ENCODE peak calls at places on chromosomes 5 and 9, in six cellular contexts. I is lower lobe of right lung, W is AG09309, F is IMR-90, Y is A549, Z is A673. D is an unnamed sample.

GRCh38 chr5:13994606-13995336 is 50.3 kb upstream of the DNAH5 start:
- DNase-seq in I (no peak), W (no peak), F (peak; percentile 94), Y (no peak), Z (no peak), D (peak; percentile 37)

GRCh38 chr5:157602505-157602904 is 26.9 kb upstream of the ADAM19 start:
- DNase-seq in I (no peak), W (no peak), F (peak; percentile 65), Y (no peak), Z (no peak), D (peak; percentile 61)

GRCh38 chr5:65482280-65482726 is 583 bp upstream of the ADAMTS6 start:
- DNase-seq in I (no peak), W (no peak), F (peak; percentile 58), Y (no peak), Z (peak; percentile 21), D (peak; percentile 65)

GRCh38 chr5:151047814-151048425 is 27.5 kb downstream of the GPX3 start:
- DNase-seq in I (no peak), W (no peak), F (no peak), Y (peak; percentile 28), Z (peak; percentile 37), D (peak; percentile 29)

GRCh38 chr9:95753762-95754465 is 121.6 kb upstream of the ERCC6L2 start:
- DNase-seq in I (no peak), W (no peak), F (no peak), Y (no peak), Z (peak; percentile 86), D (no peak)

GRCh38 chr9:126984969-126985368 is 70.4 kb downstream of the RALGPS1 start:
- DNase-seq in I (no peak), W (no peak), F (no peak), Y (peak; percentile 56), Z (no peak), D (no peak)

GRCh38 chr5:81631124-81631523 is 119.8 kb downstream of the SSBP2 start:
- DNase-seq in I (no peak), W (no peak), F (no peak), Y (no peak), Z (no peak), D (no peak)

GRCh38 chr5:154562244-154562861 is 84.3 kb upstream of the HAND1 start:
- DNase-seq in I (no peak), W (no peak), F (no peak), Y (no peak), Z (no peak), D (no peak)

GRCh38 chr5:139164020-139164419 is 34.1 kb downstream of the SIL1 start:
- DNase-seq in I (no peak), W (no peak), F (no peak), Y (no peak), Z (no peak), D (peak; percentile 50)

GRCh38 chr5:103223031-103223955 is 35.3 kb upstream of the MACIR start:
- DNase-seq in I (no peak), W (no peak), F (no peak), Y (no peak), Z (no peak), D (no peak)

GRCh38 chr5:64207978-64208377 is 42.3 kb downstream of the RNF180 start:
- DNase-seq in I (no peak), W (no peak), F (peak; percentile 3), Y (peak; percentile 14), Z (peak; percentile 30), D (peak; percentile 41)

DNA sequence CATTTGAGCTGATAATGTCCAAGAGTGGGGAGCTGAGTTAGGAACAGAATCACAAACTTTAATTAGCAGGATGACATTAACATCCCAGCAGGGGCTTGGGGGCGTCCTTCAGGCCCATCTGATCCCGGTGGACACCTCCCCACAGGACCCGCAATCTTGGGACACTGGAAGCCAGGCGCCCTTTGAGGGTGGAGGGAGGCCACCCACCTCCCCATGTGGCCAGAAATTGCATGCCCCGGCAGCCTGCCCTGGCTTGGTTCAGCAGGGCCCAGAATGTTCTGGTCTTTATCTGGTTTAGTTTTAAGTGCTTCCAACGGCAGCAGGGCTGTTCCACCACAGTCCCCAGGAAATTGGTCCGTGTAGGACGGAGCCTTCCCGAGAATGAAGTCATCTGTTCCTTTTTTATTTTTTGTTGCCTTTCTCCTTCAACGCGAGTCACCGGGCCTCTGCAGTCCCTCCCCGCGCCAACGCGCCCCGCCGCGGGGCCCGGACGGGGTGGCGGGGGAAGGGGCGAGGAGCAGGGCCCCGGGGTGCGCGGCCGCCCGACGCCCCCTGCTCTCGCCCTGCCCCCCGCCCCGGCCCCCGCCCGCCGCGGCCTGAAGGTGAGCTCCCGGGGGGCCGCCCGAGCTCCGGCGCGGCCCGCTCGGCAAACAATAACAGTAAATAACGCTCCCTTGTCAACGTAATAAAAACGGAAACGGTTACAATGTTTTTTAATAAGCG is 207.9 kb downstream of the C9orf50 start:
- DNase-seq in I (peak; percentile 60), W (peak; percentile 42), F (peak; percentile 78), Y (peak; percentile 73), Z (peak; percentile 69), D (peak; percentile 84)
- H3K4me3 ChIP-seq in I (peak overlapping the region; percentile 68), W (peak overlapping the region; percentile 37), F (peak overlapping the region; percentile 16), Y (peak overlapping the region; percentile 38), Z (peak overlapping the region; percentile 47), D (peak overlapping the region; percentile 19)

DNA sequence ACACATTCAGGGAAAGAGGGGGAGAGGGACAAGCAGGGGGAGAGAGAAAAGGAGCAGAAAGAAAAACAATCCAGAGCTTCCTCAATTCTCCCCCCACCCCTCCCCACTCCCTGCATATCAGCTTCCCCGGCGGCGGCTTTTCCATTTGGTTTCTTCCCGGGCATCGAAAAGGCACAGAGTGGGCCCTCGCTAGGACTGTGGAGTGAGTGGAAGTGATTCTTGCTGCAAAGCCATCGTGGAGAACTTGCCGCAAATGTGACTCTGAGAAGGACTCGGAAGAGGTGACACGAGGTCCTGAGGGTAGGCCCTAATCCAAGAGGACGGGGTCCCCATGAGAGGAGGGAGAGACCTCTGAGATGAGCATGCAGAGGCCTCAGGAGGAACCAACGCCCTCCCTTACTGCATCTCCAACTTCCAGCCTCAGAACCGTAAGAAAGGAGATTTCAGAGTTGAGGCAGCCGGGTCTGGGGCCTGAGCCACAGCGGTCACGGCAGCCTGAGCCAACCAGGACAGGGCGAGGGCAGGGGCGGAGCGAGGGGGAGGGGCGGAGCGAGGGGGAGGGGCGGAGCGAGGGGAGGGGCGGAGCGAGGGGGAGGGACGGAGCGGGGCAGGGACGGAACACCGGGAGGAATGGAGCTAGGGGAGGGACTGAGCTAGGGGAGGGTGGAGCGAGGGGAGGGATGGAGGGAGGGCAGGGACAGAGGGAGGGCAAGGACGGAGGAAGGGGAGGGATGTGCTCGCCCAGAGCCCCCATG is 21.2 kb upstream of the SARDH start:
- DNase-seq in I (no peak), W (no peak), F (no peak), Y (no peak), Z (no peak), D (peak; percentile 60)
- TF ChIP-seq CTCF in I (no peak), W (no peak), F (no peak), Y (no peak), Z (no peak), D (no peak)

DNA sequence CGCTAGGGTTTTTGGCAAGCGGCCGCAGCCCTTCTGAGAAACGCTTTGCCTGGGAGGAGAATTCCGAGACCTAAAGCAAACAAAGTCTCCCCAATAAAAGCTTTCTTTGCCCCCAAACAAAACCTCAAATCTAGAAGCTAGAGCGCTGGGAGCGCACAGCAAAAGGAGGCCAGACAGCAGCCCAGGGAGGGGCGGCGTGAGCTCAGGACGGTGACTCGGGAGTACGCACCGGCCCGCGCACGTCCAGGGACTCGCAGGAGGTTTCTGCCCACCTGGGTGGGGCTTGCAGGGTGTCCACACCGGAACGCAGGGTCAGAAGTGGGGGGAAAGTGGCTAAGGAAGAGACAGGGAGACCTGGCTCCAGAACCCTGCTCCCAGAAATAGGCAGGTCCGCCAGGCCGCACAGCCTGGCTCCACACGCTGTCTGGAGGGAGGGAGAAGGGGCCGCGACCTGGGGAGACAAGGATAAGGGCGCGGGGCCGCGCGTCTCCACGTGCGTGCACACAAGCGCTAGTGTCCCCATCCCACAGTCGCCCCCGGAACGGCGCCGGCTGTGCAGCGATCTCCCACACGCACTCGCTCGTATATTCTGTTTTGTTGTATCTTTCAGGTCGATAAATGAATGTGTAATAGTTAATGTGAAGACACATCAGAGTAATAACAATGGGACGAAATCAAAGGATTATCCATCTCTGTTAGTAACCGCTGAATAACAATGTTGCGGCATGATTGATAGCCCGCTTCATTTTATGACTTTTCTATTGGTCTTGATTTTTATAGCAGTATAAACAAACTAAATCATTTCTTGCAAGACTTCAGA is 2.3 kb upstream of the OTP start:
- DNase-seq in I (no peak), W (no peak), F (no peak), Y (no peak), Z (no peak), D (no peak)
- H3K4me3 ChIP-seq in I (no peak overlapping the region), W (no peak overlapping the region), F (no peak overlapping the region), Y (no peak overlapping the region), Z (no peak overlapping the region), D (no peak overlapping the region)

DNA sequence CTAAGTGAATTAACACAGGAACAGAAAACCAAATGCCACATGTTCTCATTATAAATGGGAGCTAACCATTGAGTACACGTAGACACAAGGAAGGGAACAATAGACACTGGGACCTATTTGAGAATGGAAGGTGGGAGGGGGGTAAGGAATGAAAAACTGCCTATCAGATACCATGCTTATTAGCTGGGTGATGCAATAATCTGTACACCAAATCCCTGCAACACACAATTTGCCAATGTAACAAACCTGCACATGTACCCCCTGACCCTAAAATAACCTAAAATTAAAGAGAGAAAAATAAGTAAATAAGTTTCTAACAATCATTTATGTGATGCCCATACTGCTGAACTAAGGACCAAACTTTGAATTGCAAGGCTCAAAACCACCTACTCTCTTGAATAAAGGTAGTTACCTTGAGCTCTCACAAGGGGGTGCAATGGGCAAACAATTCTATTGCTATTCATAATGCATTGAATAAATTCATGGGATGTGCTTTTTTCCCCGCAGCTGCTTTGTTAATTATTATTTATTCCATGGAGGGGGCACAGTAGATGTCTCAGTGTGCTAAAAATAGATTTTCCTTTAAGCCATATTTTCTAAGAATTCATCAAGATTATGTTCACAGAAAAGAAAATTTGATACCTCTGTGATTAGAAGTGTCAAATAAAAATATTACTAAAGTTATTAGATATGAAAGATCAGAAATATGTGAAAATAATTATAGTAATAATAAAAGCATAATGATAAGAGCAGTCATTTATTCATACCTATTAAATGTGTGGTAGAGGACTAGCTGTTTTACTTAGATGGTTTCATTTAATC is 76.2 kb upstream of the PTPN3 start:
- DNase-seq in I (no peak), W (peak; percentile 21), F (peak; percentile 68), Y (peak; percentile 58), Z (peak; percentile 74), D (peak; percentile 70)
- TF ChIP-seq CTCF in I (peak; percentile 65), W (peak; percentile 72), F (peak; percentile 85), Y (peak; percentile 77), Z (peak; percentile 70), D (peak; percentile 78)

GRCh38 chr5:73663161-73663859 is 37.3 kb downstream of the ARHGEF28 start:
- DNase-seq in I (no peak), W (no peak), F (no peak), Y (peak; percentile 30), Z (no peak), D (no peak)

GRCh38 chr5:73661753-73662152 is 35.8 kb downstream of the ARHGEF28 start:
- DNase-seq in I (no peak), W (no peak), F (no peak), Y (no peak), Z (no peak), D (no peak)

GRCh38 chr5:73664796-73665195 is 38.8 kb downstream of the ARHGEF28 start:
- DNase-seq in I (no peak), W (no peak), F (no peak), Y (no peak), Z (no peak), D (no peak)

GRCh38 chr5:73666891-73667290 is 40.9 kb downstream of the ARHGEF28 start:
- DNase-seq in I (no peak), W (no peak), F (no peak), Y (no peak), Z (no peak), D (no peak)

GRCh38 chr5:73663860-73664240 is 37.9 kb downstream of the ARHGEF28 start:
- DNase-seq in I (no peak), W (no peak), F (no peak), Y (peak; percentile 17), Z (no peak), D (no peak)
- H3K4me3 ChIP-seq in I (no peak overlapping the region), W (no peak overlapping the region), F (no peak overlapping the region), Y (no peak overlapping the region), Z (no peak overlapping the region), D (no peak overlapping the region)

D was measured in fibroblast of mammary gland.